ENCODE peak calls at places on chromosome 1, in ten cellular contexts. Z is 8988T; U is HEK293T; M is prostate gland; Y is effector memory CD8-positive, alpha-beta T cell; K is suprapubic skin; Q is GM23338; N is GM12892; H is BJ; P is astrocyte of the spinal cord. E is an unnamed sample.

GRCh38 chr1:174999926-175000696 is at the start of gene CACYBP:
- DNase-seq in Y (no peak), P (peak; percentile 25), M (peak; percentile 32), Z (no peak), H (no peak), N (no peak), Q (peak; percentile 42), U (no peak), K (no peak), E (peak; percentile 11)

GRCh38 chr1:191134796-191135195 is 657.1 kb upstream of the BRINP3 start:
- DNase-seq in P (peak; percentile 49), M (no peak), K (no peak), U (no peak), Y (no peak), N (no peak), H (no peak), Q (no peak), Z (no peak), E (no peak)

GRCh38 chr1:191757003-191757402 is 401.3 kb upstream of the RGS18 start:
- DNase-seq in H (no peak), Y (no peak), Q (no peak), M (no peak), K (no peak), U (no peak), Z (no peak), N (no peak), P (peak; percentile 67), E (no peak)

GRCh38 chr1:204192589-204193352 is 3.5 kb downstream of the KISS1 start:
- DNase-seq in K (no peak), Z (no peak), N (no peak), M (no peak), H (no peak), P (no peak), Y (no peak), Q (no peak), U (no peak), E (no peak)

GRCh38 chr1:206631085-206631509 is 4.2 kb upstream of the DYRK3 start:
- DNase-seq in K (no peak), P (peak; percentile 85), M (no peak), Q (peak; percentile 96), U (peak; percentile 90), H (no peak), N (peak; percentile 36), Z (peak; percentile 63), Y (no peak), E (peak; percentile 21)

GRCh38 chr1:183922197-183922596 is 115.3 kb downstream of the COLGALT2 start:
- DNase-seq in H (no peak), Q (peak; percentile 58), U (peak; percentile 24), M (no peak), Z (no peak), K (no peak), N (no peak), P (no peak), Y (no peak), E (no peak)

GRCh38 chr1:41915786-41916571 is 2.7 kb downstream of the HIVEP3 start:
- DNase-seq in M (peak; percentile 46), Q (no peak), U (no peak), N (no peak), P (no peak), K (no peak), H (no peak), Y (peak; percentile 51), Z (no peak), E (no peak)

GRCh38 chr1:205343431-205344009 is 13.2 kb downstream of the KLHDC8A start:
- DNase-seq in U (no peak), H (no peak), Q (peak; percentile 78), K (no peak), P (no peak), N (no peak), Z (no peak), M (no peak), Y (no peak), E (no peak)

GRCh38 chr1:85342177-85342576 is 65.7 kb upstream of the BCL10 start:
- DNase-seq in N (no peak), P (peak; percentile 58), H (no peak), Z (no peak), Q (no peak), K (no peak), M (no peak), U (no peak), Y (no peak), E (no peak)

GRCh38 chr1:245310605-245311531 is 156.1 kb downstream of the KIF26B start:
- DNase-seq in Y (no peak), Q (peak; percentile 28), Z (no peak), H (no peak), U (no peak), K (no peak), M (no peak), N (peak; percentile 21), P (no peak), E (no peak)

GRCh38 chr1:161420763-161421455 is 53.2 kb upstream of the CFAP126 start:
- DNase-seq in Z (no peak), H (no peak), Y (no peak), K (no peak), U (peak; percentile 61), M (no peak), N (no peak), P (no peak), Q (peak; percentile 84), E (no peak)

GRCh38 chr1:38475624-38476005 is 384.0 kb downstream of the RRAGC start:
- DNase-seq in H (no peak), M (no peak), U (no peak), K (no peak), Z (no peak), Y (no peak), P (no peak), Q (peak; percentile 41), N (no peak), E (no peak)

GRCh38 chr1:61186753-61187152 is 104.4 kb downstream of the NFIA start:
- DNase-seq in N (no peak), Y (no peak), P (no peak), H (no peak), K (no peak), U (no peak), M (no peak), Q (no peak), Z (no peak), E (no peak)

GRCh38 chr1:966135-966602 is at the start of gene PLEKHN1:
- DNase-seq in Z (peak; percentile 92), P (peak; percentile 35), H (no peak), Y (no peak), M (peak; percentile 46), Q (peak; percentile 72), K (no peak), N (no peak), U (no peak), E (peak; percentile 65)

GRCh38 chr1:73980324-73981040 is 217.5 kb downstream of the LRRIQ3 start:
- DNase-seq in Q (no peak), N (no peak), Y (no peak), P (no peak), H (no peak), U (no peak), K (no peak), M (no peak), Z (no peak), E (peak; percentile 55)

GRCh38 chr1:192747942-192748341 is 60.9 kb upstream of the RGS2 start:
- DNase-seq in N (no peak), Q (no peak), K (no peak), U (no peak), M (no peak), Z (no peak), H (no peak), P (no peak), Y (no peak), E (no peak)

GRCh38 chr1:171852273-171852672 is 11.0 kb downstream of the DNM3 start:
- DNase-seq in Y (no peak), H (peak; percentile 25), P (no peak), Q (no peak), K (no peak), U (no peak), M (no peak), N (no peak), Z (no peak), E (no peak)

GRCh38 chr1:223811634-223812101 is 34.1 kb downstream of the TP53BP2 start:
- DNase-seq in Y (no peak), Q (peak; percentile 51), K (no peak), H (no peak), P (peak; percentile 61), Z (no peak), M (no peak), N (no peak), U (peak; percentile 23), E (peak; percentile 9)

E was measured in LoVo.